ENCODE peak calls at places on chromosomes 13 and 19, in six cellular contexts. One of them, this sample, is unnamed.

GRCh38 chr19:47056416-47056815 is 8.0 kb upstream of the TMEM160 start:
- DNase-seq in cardiac muscle cell: no peak
- DNase-seq in GM23248: no peak
- DNase-seq in Peyer's patch: no peak
- DNase-seq in colonic mucosa: no peak
- DNase-seq in SK-N-SH: no peak
- DNase-seq in this sample: no peak

GRCh38 chr13:106753241-106753640 is 185.3 kb upstream of the ARGLU1 start:
- DNase-seq in cardiac muscle cell: peak; percentile 28
- DNase-seq in GM23248: no peak
- DNase-seq in SK-N-SH: no peak
- DNase-seq in colonic mucosa: no peak
- DNase-seq in Peyer's patch: no peak
- DNase-seq in this sample: no peak

GRCh38 chr13:27082325-27082724 is 89.3 kb downstream of the USP12 start:
- DNase-seq in Peyer's patch: no peak
- DNase-seq in SK-N-SH: no peak
- DNase-seq in colonic mucosa: no peak
- DNase-seq in GM23248: no peak
- DNase-seq in cardiac muscle cell: no peak
- DNase-seq in this sample: no peak

GRCh38 chr19:7928741-7929701 is 3.1 kb upstream of the CTXN1 start:
- DNase-seq in colonic mucosa: no peak
- DNase-seq in SK-N-SH: peak; percentile 91
- DNase-seq in Peyer's patch: peak; percentile 68
- DNase-seq in cardiac muscle cell: peak; percentile 49
- DNase-seq in GM23248: peak; percentile 92
- DNase-seq in this sample: no peak

GRCh38 chr19:55036058-55036457 is 2.0 kb downstream of the GP6 start:
- DNase-seq in GM23248: no peak
- DNase-seq in colonic mucosa: no peak
- DNase-seq in cardiac muscle cell: no peak
- DNase-seq in Peyer's patch: no peak
- DNase-seq in SK-N-SH: no peak
- DNase-seq in this sample: no peak

GRCh38 chr19:6693056-6693471 is 23.1 kb upstream of the TNFSF14 start:
- DNase-seq in GM23248: no peak
- DNase-seq in colonic mucosa: no peak
- DNase-seq in SK-N-SH: no peak
- DNase-seq in Peyer's patch: no peak
- DNase-seq in cardiac muscle cell: no peak
- DNase-seq in this sample: no peak

GRCh38 chr19:57820599-57820998 is 5.9 kb upstream of the ZNF552 start:
- DNase-seq in cardiac muscle cell: no peak
- DNase-seq in Peyer's patch: no peak
- DNase-seq in SK-N-SH: no peak
- DNase-seq in colonic mucosa: no peak
- DNase-seq in GM23248: no peak
- DNase-seq in this sample: no peak

GRCh38 chr19:658916-659839 is 3.8 kb downstream of the RNF126 start:
- DNase-seq in colonic mucosa: no peak
- DNase-seq in SK-N-SH: no peak
- DNase-seq in GM23248: peak; percentile 98
- DNase-seq in Peyer's patch: peak; percentile 82
- DNase-seq in cardiac muscle cell: no peak
- DNase-seq in this sample: no peak

GRCh38 chr19:49793561-49793840 is 19.6 kb downstream of the FUZ start:
- DNase-seq in SK-N-SH: no peak
- DNase-seq in colonic mucosa: no peak
- DNase-seq in GM23248: peak; percentile 73
- DNase-seq in Peyer's patch: peak; percentile 48
- DNase-seq in cardiac muscle cell: no peak
- DNase-seq in this sample: no peak

GRCh38 chr19:50510121-50510670 is 795 bp downstream of the JOSD2 start:
- DNase-seq in Peyer's patch: no peak
- DNase-seq in SK-N-SH: peak; percentile 76
- DNase-seq in GM23248: peak; percentile 49
- DNase-seq in colonic mucosa: no peak
- DNase-seq in cardiac muscle cell: no peak
- DNase-seq in this sample: no peak

GRCh38 chr13:41995946-41996345 is 35.0 kb upstream of the VWA8 start:
- DNase-seq in Peyer's patch: no peak
- DNase-seq in cardiac muscle cell: no peak
- DNase-seq in SK-N-SH: no peak
- DNase-seq in colonic mucosa: no peak
- DNase-seq in GM23248: peak; percentile 64
- DNase-seq in this sample: no peak

GRCh38 chr13:75360170-75360569 is 121.8 kb downstream of the TBC1D4 start:
- DNase-seq in SK-N-SH: no peak
- DNase-seq in Peyer's patch: no peak
- DNase-seq in colonic mucosa: no peak
- DNase-seq in cardiac muscle cell: no peak
- DNase-seq in GM23248: no peak
- DNase-seq in this sample: no peak

GRCh38 chr13:78934336-78934735 is 275.4 kb upstream of the OBI1 start:
- DNase-seq in colonic mucosa: no peak
- DNase-seq in Peyer's patch: no peak
- DNase-seq in GM23248: no peak
- DNase-seq in SK-N-SH: no peak
- DNase-seq in cardiac muscle cell: peak; percentile 7
- DNase-seq in this sample: no peak

GRCh38 chr19:34838753-34839431 is 65.9 kb upstream of the ZNF599 start:
- DNase-seq in GM23248: peak; percentile 37
- DNase-seq in cardiac muscle cell: peak; percentile 55
- DNase-seq in colonic mucosa: peak; percentile 45
- DNase-seq in SK-N-SH: no peak
- DNase-seq in Peyer's patch: peak; percentile 62
- DNase-seq in this sample: peak; percentile 55

GRCh38 chr19:39871362-39871761 is 25.2 kb upstream of the FBL start:
- DNase-seq in GM23248: no peak
- DNase-seq in cardiac muscle cell: no peak
- DNase-seq in colonic mucosa: no peak
- DNase-seq in SK-N-SH: no peak
- DNase-seq in Peyer's patch: no peak
- DNase-seq in this sample: no peak

GRCh38 chr13:110430391-110431338 is 123.6 kb downstream of the COL4A2 start:
- DNase-seq in colonic mucosa: no peak
- DNase-seq in SK-N-SH: no peak
- DNase-seq in cardiac muscle cell: no peak
- DNase-seq in Peyer's patch: no peak
- DNase-seq in GM23248: no peak
- DNase-seq in this sample: no peak

GRCh38 chr19:11699931-11700794 is 38.6 kb downstream of the ZNF823 start:
- DNase-seq in cardiac muscle cell: peak; percentile 14
- DNase-seq in SK-N-SH: peak; percentile 59
- DNase-seq in Peyer's patch: no peak
- DNase-seq in colonic mucosa: peak; percentile 20
- DNase-seq in GM23248: peak; percentile 50
- DNase-seq in this sample: no peak

GRCh38 chr19:40921005-40921897 is 39.2 kb upstream of the CYP2A7 start:
- DNase-seq in GM23248: peak; percentile 4
- DNase-seq in cardiac muscle cell: peak; percentile 26
- DNase-seq in Peyer's patch: peak; percentile 87
- DNase-seq in SK-N-SH: no peak
- DNase-seq in colonic mucosa: peak; percentile 87
- DNase-seq in this sample: no peak

GRCh38 chr13:114108141-114108761 is 24.2 kb downstream of the RASA3 start:
- DNase-seq in GM23248: no peak
- DNase-seq in Peyer's patch: peak; percentile 43
- DNase-seq in cardiac muscle cell: no peak
- DNase-seq in colonic mucosa: no peak
- DNase-seq in SK-N-SH: no peak
- DNase-seq in this sample: no peak

GRCh38 chr19:50001158-50001557 is 24.0 kb downstream of the VRK3 start:
- DNase-seq in cardiac muscle cell: no peak
- DNase-seq in colonic mucosa: no peak
- DNase-seq in SK-N-SH: no peak
- DNase-seq in Peyer's patch: no peak
- DNase-seq in GM23248: no peak
- DNase-seq in this sample: no peak

GRCh38 chr13:29594310-29594709 is 1.2 kb downstream of the SLC7A1 start:
- DNase-seq in Peyer's patch: peak; percentile 69
- DNase-seq in cardiac muscle cell: peak; percentile 40
- DNase-seq in colonic mucosa: peak; percentile 63
- DNase-seq in SK-N-SH: peak; percentile 62
- DNase-seq in GM23248: peak; percentile 88
- DNase-seq in this sample: no peak

GRCh38 chr13:26228080-26228479 is 6.0 kb upstream of the RNF6 start:
- DNase-seq in cardiac muscle cell: no peak
- DNase-seq in colonic mucosa: no peak
- DNase-seq in GM23248: no peak
- DNase-seq in SK-N-SH: no peak
- DNase-seq in Peyer's patch: no peak
- DNase-seq in this sample: no peak

GRCh38 chr13:106534844-106535551 is 464 bp downstream of the EFNB2 start:
- DNase-seq in cardiac muscle cell: peak; percentile 37
- DNase-seq in SK-N-SH: no peak
- DNase-seq in Peyer's patch: no peak
- DNase-seq in GM23248: peak; percentile 24
- DNase-seq in colonic mucosa: no peak
- DNase-seq in this sample: no peak

GRCh38 chr13:99383511-99383921 is 76.3 kb upstream of the GPR183 start:
- DNase-seq in Peyer's patch: no peak
- DNase-seq in colonic mucosa: no peak
- DNase-seq in SK-N-SH: no peak
- DNase-seq in cardiac muscle cell: no peak
- DNase-seq in GM23248: no peak
- DNase-seq in this sample: no peak

GRCh38 chr19:47172666-47173455 is 42.2 kb downstream of the SAE1 start:
- DNase-seq in SK-N-SH: no peak
- DNase-seq in cardiac muscle cell: no peak
- DNase-seq in GM23248: no peak
- DNase-seq in colonic mucosa: no peak
- DNase-seq in Peyer's patch: no peak
- DNase-seq in this sample: no peak

GRCh38 chr19:12733369-12733896 is 1.1 kb downstream of the TRIR start:
- DNase-seq in Peyer's patch: no peak
- DNase-seq in SK-N-SH: peak; percentile 76
- DNase-seq in GM23248: peak; percentile 85
- DNase-seq in cardiac muscle cell: no peak
- DNase-seq in colonic mucosa: peak; percentile 28
- DNase-seq in this sample: no peak

GRCh38 chr19:55358943-55359908 is 3.8 kb downstream of the GARIN5B start:
- DNase-seq in colonic mucosa: no peak
- DNase-seq in GM23248: no peak
- DNase-seq in Peyer's patch: no peak
- DNase-seq in cardiac muscle cell: no peak
- DNase-seq in SK-N-SH: no peak
- DNase-seq in this sample: no peak

GRCh38 chr13:102020611-102021216 is 381.1 kb downstream of the FGF14 start:
- DNase-seq in SK-N-SH: no peak
- DNase-seq in GM23248: no peak
- DNase-seq in colonic mucosa: no peak
- DNase-seq in cardiac muscle cell: no peak
- DNase-seq in Peyer's patch: no peak
- DNase-seq in this sample: no peak

GRCh38 chr19:17448190-17448967 is at the start of gene TMEM221:
- DNase-seq in SK-N-SH: peak; percentile 86
- DNase-seq in Peyer's patch: peak; percentile 77
- DNase-seq in colonic mucosa: peak; percentile 46
- DNase-seq in cardiac muscle cell: peak; percentile 71
- DNase-seq in GM23248: peak; percentile 69
- DNase-seq in this sample: no peak

GRCh38 chr13:80458546-80458945 is 117.6 kb upstream of the SPRY2 start:
- DNase-seq in colonic mucosa: no peak
- DNase-seq in cardiac muscle cell: no peak
- DNase-seq in SK-N-SH: no peak
- DNase-seq in GM23248: no peak
- DNase-seq in Peyer's patch: no peak
- DNase-seq in this sample: no peak

GRCh38 chr19:23241433-23241832 is 8.8 kb downstream of the ZNF724 start:
- DNase-seq in Peyer's patch: no peak
- DNase-seq in GM23248: peak; percentile 27
- DNase-seq in cardiac muscle cell: no peak
- DNase-seq in colonic mucosa: no peak
- DNase-seq in SK-N-SH: no peak
- DNase-seq in this sample: no peak

GRCh38 chr19:5711025-5711424 is 8.9 kb downstream of the LONP1 start:
- DNase-seq in cardiac muscle cell: no peak
- DNase-seq in SK-N-SH: no peak
- DNase-seq in GM23248: no peak
- DNase-seq in Peyer's patch: no peak
- DNase-seq in colonic mucosa: no peak
- DNase-seq in this sample: no peak

GRCh38 chr13:91893040-91893439 is 494.6 kb downstream of the GPC5 start:
- DNase-seq in Peyer's patch: no peak
- DNase-seq in SK-N-SH: no peak
- DNase-seq in colonic mucosa: no peak
- DNase-seq in cardiac muscle cell: no peak
- DNase-seq in GM23248: no peak
- DNase-seq in this sample: no peak

GRCh38 chr19:2043269-2043641 is 7.8 kb downstream of the MKNK2 start:
- DNase-seq in cardiac muscle cell: no peak
- DNase-seq in colonic mucosa: no peak
- DNase-seq in Peyer's patch: no peak
- DNase-seq in GM23248: no peak
- DNase-seq in SK-N-SH: no peak
- DNase-seq in this sample: no peak
- H3K4me1 ChIP-seq in cardiac muscle cell: peaks cover 22% of the 10 kb centered on the region
- H3K4me1 ChIP-seq in colonic mucosa: peaks cover 29% of the 10 kb centered on the region
- H3K4me1 ChIP-seq in Peyer's patch: peaks cover 55% of the 10 kb centered on the region
- H3K4me1 ChIP-seq in GM23248: peaks cover 8% of the 10 kb centered on the region
- H3K4me1 ChIP-seq in SK-N-SH: peaks cover 53% of the 10 kb centered on the region
- H3K4me1 ChIP-seq in this sample: peaks cover 5% of the 10 kb centered on the region

DNA sequence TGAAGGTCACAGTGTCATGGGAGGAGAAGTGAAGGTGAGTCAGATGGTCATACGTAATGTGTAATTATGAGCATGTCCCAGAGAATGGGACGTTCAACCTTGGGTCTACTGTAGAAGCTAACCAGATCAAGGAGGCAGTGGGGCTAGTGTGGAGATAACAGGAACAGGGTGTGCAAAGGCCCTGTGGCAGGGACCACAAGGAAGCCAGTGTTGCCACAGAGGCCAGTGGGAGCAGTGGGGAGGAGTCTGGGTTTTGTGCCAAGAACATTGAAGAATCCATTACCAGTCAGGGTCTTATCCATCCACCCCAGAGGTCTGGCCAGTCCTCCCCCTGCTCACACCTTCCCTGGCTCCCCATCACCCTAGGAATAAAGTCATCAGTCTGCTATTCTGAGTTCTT is 3.3 kb downstream of the MRPL4 start:
- DNase-seq in cardiac muscle cell: no peak
- DNase-seq in Peyer's patch: no peak
- DNase-seq in colonic mucosa: no peak
- DNase-seq in GM23248: no peak
- DNase-seq in SK-N-SH: no peak
- DNase-seq in this sample: no peak
- H3K36me3 ChIP-seq in cardiac muscle cell: peaks cover 25% of the 10 kb centered on the region
- H3K36me3 ChIP-seq in Peyer's patch: no peaks in the 10 kb centered on the region
- H3K36me3 ChIP-seq in colonic mucosa: no peaks in the 10 kb centered on the region
- H3K36me3 ChIP-seq in GM23248: no peaks in the 10 kb centered on the region
- H3K36me3 ChIP-seq in SK-N-SH: peaks cover 23% of the 10 kb centered on the region
- H3K36me3 ChIP-seq in this sample: peaks cover 16% of the 10 kb centered on the region

GRCh38 chr13:92952161-92952560 is 274.4 kb upstream of the GPC6 start:
- DNase-seq in colonic mucosa: no peak
- DNase-seq in SK-N-SH: no peak
- DNase-seq in GM23248: no peak
- DNase-seq in Peyer's patch: no peak
- DNase-seq in cardiac muscle cell: no peak
- DNase-seq in this sample: no peak
- H3K4me1 ChIP-seq in colonic mucosa: no peaks in the 10 kb centered on the region
- H3K4me1 ChIP-seq in SK-N-SH: no peaks in the 10 kb centered on the region
- H3K4me1 ChIP-seq in GM23248: no peaks in the 10 kb centered on the region
- H3K4me1 ChIP-seq in Peyer's patch: no peaks in the 10 kb centered on the region
- H3K4me1 ChIP-seq in cardiac muscle cell: peaks cover 12% of the 10 kb centered on the region
- H3K4me1 ChIP-seq in this sample: no peaks in the 10 kb centered on the region

GRCh38 chr13:54373211-54373610 is 1344.6 kb downstream of the OLFM4 start:
- DNase-seq in Peyer's patch: no peak
- DNase-seq in cardiac muscle cell: no peak
- DNase-seq in SK-N-SH: no peak
- DNase-seq in colonic mucosa: no peak
- DNase-seq in GM23248: no peak
- DNase-seq in this sample: no peak
- H3K36me3 ChIP-seq in Peyer's patch: no peaks in the 10 kb centered on the region
- H3K36me3 ChIP-seq in cardiac muscle cell: no peaks in the 10 kb centered on the region
- H3K36me3 ChIP-seq in SK-N-SH: no peaks in the 10 kb centered on the region
- H3K36me3 ChIP-seq in colonic mucosa: no peaks in the 10 kb centered on the region
- H3K36me3 ChIP-seq in GM23248: no peaks in the 10 kb centered on the region
- H3K36me3 ChIP-seq in this sample: no peaks in the 10 kb centered on the region

This sample was measured in iPS DF 6.9.